ENCODE peak calls at places on chromosomes 5 and 9, in ten cellular contexts. A is A549, V is left colon, J is SK-MEL-5, Y is HEK293T, K is dermis microvascular lymphatic vessel endothelial cell, I is heart left ventricle, H is GM12865, X is AG08395, N is NCI-H345. U is an unnamed sample.

GRCh38 chr5:17056056-17056690 is 120.1 kb upstream of the MYO10 start:
- DNase-seq in A (peak), V (no peak), J (no peak), Y (no peak), K (no peak), I (peak), H (no peak), X (no peak), N (no peak), U (no peak)

GRCh38 chr5:147559725-147560124 is 49.9 kb upstream of the DPYSL3 start:
- DNase-seq in A (no peak), V (no peak), J (peak), Y (no peak), K (no peak), I (no peak), H (no peak), X (no peak), N (no peak), U (no peak)

GRCh38 chr9:76067693-76068092 is 177.2 kb downstream of the PCSK5 start:
- DNase-seq in A (no peak), V (no peak), J (no peak), Y (no peak), K (no peak), I (no peak), H (no peak), X (no peak), N (no peak), U (no peak)

GRCh38 chr5:52771343-52772039 is 16.2 kb upstream of the ITGA1 start:
- DNase-seq in A (no peak), V (no peak), J (no peak), Y (no peak), K (no peak), I (no peak), H (peak), X (no peak), N (no peak), U (no peak)

GRCh38 chr5:103561670-103562069 is 919 bp downstream of the NUDT12 start:
- DNase-seq in A (no peak), V (no peak), J (peak), Y (no peak), K (no peak), I (no peak), H (no peak), X (no peak), N (no peak), U (no peak)

GRCh38 chr9:115036691-115037090 is 81.3 kb downstream of the TNC start:
- DNase-seq in A (no peak), V (no peak), J (no peak), Y (no peak), K (no peak), I (no peak), H (peak), X (no peak), N (no peak), U (no peak)

GRCh38 chr9:89502038-89502601 is 4.2 kb upstream of the SEMA4D start:
- DNase-seq in A (no peak), V (no peak), J (no peak), Y (no peak), K (no peak), I (no peak), H (no peak), X (no peak), N (no peak), U (no peak)

GRCh38 chr5:98187945-98188344 is 585.5 kb upstream of the RGMB start:
- DNase-seq in A (no peak), V (no peak), J (no peak), Y (no peak), K (no peak), I (no peak), H (no peak), X (no peak), N (no peak), U (no peak)

GRCh38 chr5:6659941-6660684 is 26.9 kb downstream of the SRD5A1 start:
- DNase-seq in A (no peak), V (no peak), J (no peak), Y (no peak), K (no peak), I (no peak), H (peak), X (no peak), N (no peak), U (no peak)

GRCh38 chr5:119131530-119132313 is 60.8 kb downstream of the DMXL1 start:
- DNase-seq in A (no peak), V (no peak), J (no peak), Y (no peak), K (no peak), I (no peak), H (no peak), X (no peak), N (no peak), U (no peak)

GRCh38 chr9:85859751-85860150 is 81.2 kb upstream of the NAA35 start:
- DNase-seq in A (no peak), V (no peak), J (peak), Y (no peak), K (no peak), I (no peak), H (no peak), X (no peak), N (no peak), U (no peak)

GRCh38 chr5:147534172-147534951 is 24.5 kb upstream of the DPYSL3 start:
- DNase-seq in A (no peak), V (no peak), J (no peak), Y (no peak), K (no peak), I (no peak), H (no peak), X (no peak), N (no peak), U (no peak)

GRCh38 chr9:129458663-129459549 is 162.0 kb downstream of the C9orf50 start:
- DNase-seq in A (no peak), V (peak), J (no peak), Y (no peak), K (no peak), I (peak), H (no peak), X (no peak), N (no peak), U (no peak)

GRCh38 chr9:6502399-6502798 is 89.4 kb downstream of the UHRF2 start:
- DNase-seq in A (peak), V (no peak), J (no peak), Y (no peak), K (no peak), I (no peak), H (no peak), X (no peak), N (no peak), U (no peak)

GRCh38 chr9:87080512-87081225 is 133.4 kb upstream of the GAS1 start:
- DNase-seq in A (peak), V (no peak), J (peak), Y (no peak), K (no peak), I (no peak), H (no peak), X (no peak), N (no peak), U (no peak)

GRCh38 chr5:69517763-69518212 is 25.2 kb downstream of the OCLN start:
- DNase-seq in A (peak), V (no peak), J (no peak), Y (peak), K (no peak), I (no peak), H (no peak), X (no peak), N (peak), U (no peak)

GRCh38 chr9:133780404-133780945 is 42.3 kb upstream of the SARDH start:
- DNase-seq in A (no peak), V (no peak), J (no peak), Y (no peak), K (no peak), I (no peak), H (no peak), X (no peak), N (no peak), U (peak)

GRCh38 chr9:26296910-26297309 is 595.7 kb downstream of the CAAP1 start:
- DNase-seq in A (no peak), V (no peak), J (no peak), Y (no peak), K (no peak), I (no peak), H (no peak), X (peak), N (no peak), U (no peak)

GRCh38 chr5:59238126-59238902 is 655.2 kb downstream of the PDE4D start:
- DNase-seq in A (no peak), V (no peak), J (no peak), Y (no peak), K (no peak), I (no peak), H (peak), X (no peak), N (no peak), U (no peak)

GRCh38 chr5:142441638-142442037 is 116.8 kb upstream of the SPRY4 start:
- DNase-seq in A (no peak), V (no peak), J (peak), Y (no peak), K (no peak), I (peak), H (no peak), X (no peak), N (no peak), U (no peak)

GRCh38 chr5:151741678-151742423 is 16.6 kb downstream of the ATOX1 start:
- DNase-seq in A (no peak), V (no peak), J (no peak), Y (no peak), K (no peak), I (no peak), H (no peak), X (peak), N (no peak), U (no peak)

GRCh38 chr9:14175778-14176177 is 138.2 kb downstream of the NFIB start:
- DNase-seq in A (no peak), V (no peak), J (no peak), Y (no peak), K (no peak), I (no peak), H (no peak), X (no peak), N (no peak), U (no peak)

GRCh38 chr5:75952963-75953362 is 130.2 kb upstream of the SV2C start:
- DNase-seq in A (no peak), V (no peak), J (no peak), Y (no peak), K (no peak), I (no peak), H (no peak), X (no peak), N (no peak), U (no peak)

GRCh38 chr5:178786859-178787499 is 56.5 kb upstream of the ZNF354A start:
- DNase-seq in A (peak), V (no peak), J (no peak), Y (no peak), K (no peak), I (no peak), H (no peak), X (peak), N (no peak), U (no peak)

GRCh38 chr5:106940986-106941385 is 729.8 kb downstream of the EFNA5 start:
- DNase-seq in A (peak), V (no peak), J (no peak), Y (no peak), K (no peak), I (no peak), H (no peak), X (no peak), N (no peak), U (no peak)